ENCODE peak calls at places on chromosomes 13 and 19, in seven cellular contexts. C is uterus, H is brain microvascular endothelial cell, Z is body of pancreas, B is left ventricle myocardium inferior, R is RWPE2, P is Caco-2. L is an unnamed sample.

GRCh38 chr13:94708031-94708571 is 4.2 kb downstream of the SOX21 start:
- DNase-seq in C (no peak), H (no peak), Z (no peak), B (no peak), R (no peak), P (no peak), L (peak; percentile 88)

GRCh38 chr19:39126593-39127187 is 1.1 kb downstream of the PAK4 start:
- DNase-seq in C (no peak), H (no peak), Z (peak; percentile 89), B (no peak), R (no peak), P (peak; percentile 82), L (peak; percentile 74)

GRCh38 chr19:3176715-3177501 is 1.7 kb upstream of the S1PR4 start:
- DNase-seq in C (no peak), H (no peak), Z (no peak), B (no peak), R (peak; percentile 91), P (no peak), L (peak; percentile 59)

GRCh38 chr19:39474139-39474620 is 6.5 kb upstream of the TIMM50 start:
- DNase-seq in C (peak; percentile 49), H (peak; percentile 18), Z (peak; percentile 46), B (peak; percentile 58), R (no peak), P (peak; percentile 88), L (peak; percentile 95)

GRCh38 chr13:59458908-59459579 is 704.7 kb downstream of the DIAPH3 start:
- DNase-seq in C (peak; percentile 20), H (peak; percentile 79), Z (no peak), B (no peak), R (no peak), P (no peak), L (no peak)

GRCh38 chr13:41577437-41577836 is 120.1 kb downstream of the RGCC start:
- DNase-seq in C (no peak), H (no peak), Z (no peak), B (peak; percentile 36), R (no peak), P (no peak), L (no peak)

GRCh38 chr19:57473646-57474045 is 3.7 kb downstream of the ZNF772 start:
- DNase-seq in C (no peak), H (no peak), Z (no peak), B (no peak), R (no peak), P (no peak), L (no peak)

GRCh38 chr13:113630296-113630695 is 27.7 kb downstream of the ATP4B start:
- DNase-seq in C (no peak), H (no peak), Z (no peak), B (peak; percentile 0), R (peak; percentile 36), P (no peak), L (no peak)

GRCh38 chr19:55689366-55690108 is 14.5 kb downstream of the EPN1 start:
- DNase-seq in C (no peak), H (no peak), Z (no peak), B (peak; percentile 11), R (peak; percentile 52), P (no peak), L (peak; percentile 59)

GRCh38 chr13:47798906-47799305 is 202.2 kb downstream of the SUCLA2 start:
- DNase-seq in C (no peak), H (peak; percentile 24), Z (no peak), B (no peak), R (no peak), P (peak; percentile 14), L (peak; percentile 10)

GRCh38 chr13:98468929-98469328 is 108.0 kb downstream of the STK24 start:
- DNase-seq in C (no peak), H (no peak), Z (no peak), B (no peak), R (no peak), P (no peak), L (no peak)

GRCh38 chr13:32391101-32391620 is 36.8 kb downstream of the N4BP2L1 start:
- DNase-seq in C (no peak), H (no peak), Z (no peak), B (no peak), R (no peak), P (peak; percentile 26), L (peak; percentile 53)

GRCh38 chr13:46530084-46530935 is 22.7 kb upstream of the LRCH1 start:
- DNase-seq in C (no peak), H (no peak), Z (no peak), B (no peak), R (no peak), P (no peak), L (no peak)

DNA sequence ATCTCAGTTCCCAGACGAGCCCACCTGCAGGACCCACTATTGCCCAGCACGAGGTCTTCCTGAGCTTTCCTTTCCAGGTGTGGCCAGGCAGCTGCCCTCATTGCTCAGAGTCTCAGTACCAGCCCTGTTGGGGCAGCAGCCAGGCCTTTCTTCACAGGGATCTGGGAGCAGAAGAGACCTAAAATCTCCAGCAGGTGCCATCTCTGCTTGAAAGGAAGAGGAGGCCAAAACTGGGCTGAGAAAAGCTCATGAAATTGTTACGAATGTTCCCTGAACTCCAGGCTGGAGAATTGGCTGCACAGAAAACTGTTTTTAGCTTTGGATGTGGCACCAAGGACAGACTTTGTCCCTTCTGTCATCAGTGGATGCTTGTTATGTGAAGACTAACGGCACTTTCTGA is 8.7 kb upstream of the PEPD start:
- DNase-seq in C (no peak), H (no peak), Z (no peak), B (no peak), R (no peak), P (no peak), L (no peak)
- H3K27me3 ChIP-seq in C (no peaks in the 10 kb centered on the region), H (peaks cover 2% of the 10 kb centered on the region), Z (no peaks in the 10 kb centered on the region), B (peaks cover 88% of the 10 kb centered on the region), R (peaks cover 5% of the 10 kb centered on the region), P (peaks cover 4% of the 10 kb centered on the region), L (no peaks in the 10 kb centered on the region)

GRCh38 chr19:41799444-41800000 is 3.1 kb downstream of the CEACAM3 start:
- DNase-seq in C (no peak), H (no peak), Z (no peak), B (no peak), R (no peak), P (peak; percentile 30), L (no peak)
- H3K4me3 ChIP-seq in C (no peak overlapping the region), H (no peak overlapping the region), Z (no peak overlapping the region), B (no peak overlapping the region), R (no peak overlapping the region), P (no peak overlapping the region), L (no peak overlapping the region)

GRCh38 chr19:7998081-7998480 is 7.4 kb downstream of the ELAVL1 start:
- DNase-seq in C (no peak), H (peak; percentile 17), Z (no peak), B (no peak), R (no peak), P (no peak), L (peak; percentile 12)

GRCh38 chr19:7994923-7995682 is 10.3 kb downstream of the ELAVL1 start:
- DNase-seq in C (no peak), H (no peak), Z (no peak), B (no peak), R (no peak), P (no peak), L (no peak)

GRCh38 chr19:7994114-7994513 is 11.3 kb downstream of the ELAVL1 start:
- DNase-seq in C (no peak), H (no peak), Z (no peak), B (no peak), R (no peak), P (no peak), L (peak; percentile 78)

GRCh38 chr19:7993560-7993959 is 11.9 kb downstream of the ELAVL1 start:
- DNase-seq in C (no peak), H (no peak), Z (no peak), B (no peak), R (no peak), P (no peak), L (no peak)

GRCh38 chr19:7995756-7996155 is 9.7 kb downstream of the ELAVL1 start:
- DNase-seq in C (no peak), H (no peak), Z (no peak), B (no peak), R (no peak), P (no peak), L (no peak)
- H3K36me3 ChIP-seq in C (no peaks in the 10 kb centered on the region), H (peaks cover 9% of the 10 kb centered on the region), Z (no peaks in the 10 kb centered on the region), B (peaks cover 9% of the 10 kb centered on the region), R (peaks cover 21% of the 10 kb centered on the region), P (no peaks in the 10 kb centered on the region), L (peaks cover 13% of the 10 kb centered on the region)

GRCh38 chr19:1001538-1002166 is 1.4 kb downstream of the GRIN3B start:
- DNase-seq in C (no peak), H (no peak), Z (peak; percentile 49), B (no peak), R (no peak), P (peak; percentile 79), L (peak; percentile 98)

GRCh38 chr19:1003283-1003682 is 3.1 kb downstream of the GRIN3B start:
- DNase-seq in C (no peak), H (no peak), Z (no peak), B (no peak), R (no peak), P (no peak), L (no peak)

GRCh38 chr19:1004204-1004802 is 4.1 kb downstream of the GRIN3B start:
- DNase-seq in C (no peak), H (no peak), Z (no peak), B (no peak), R (no peak), P (no peak), L (peak; percentile 78)

GRCh38 chr19:1000591-1001537 is 645 bp downstream of the GRIN3B start:
- DNase-seq in C (no peak), H (no peak), Z (no peak), B (no peak), R (no peak), P (no peak), L (peak; percentile 94)

DNA sequence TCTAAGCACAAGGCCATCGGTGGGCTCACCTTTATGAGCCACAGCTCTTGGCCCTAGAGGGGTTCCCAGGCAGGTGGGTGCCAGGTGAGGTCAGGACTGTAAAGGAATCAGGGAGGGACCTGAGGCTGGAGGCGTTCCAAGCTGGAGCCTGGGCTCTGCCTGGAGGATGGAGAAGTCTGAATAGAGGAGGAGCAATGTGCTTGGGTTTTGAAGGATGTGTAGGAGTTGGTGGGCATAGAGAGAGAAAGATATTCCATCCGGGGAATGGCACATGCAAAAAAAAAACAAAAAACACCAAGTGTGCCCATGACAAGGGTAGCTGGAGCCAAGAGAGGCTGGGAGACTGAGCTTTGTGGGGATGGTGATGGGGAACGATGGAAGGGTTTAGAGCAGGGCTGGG is 2.4 kb downstream of the GRIN3B start:
- DNase-seq in C (no peak), H (no peak), Z (no peak), B (no peak), R (no peak), P (no peak), L (no peak)
- H3K27me3 ChIP-seq in C (peaks cover 38% of the 10 kb centered on the region), H (peaks cover 33% of the 10 kb centered on the region), Z (no peaks in the 10 kb centered on the region), B (peaks cover 61% of the 10 kb centered on the region), R (peaks cover 34% of the 10 kb centered on the region), P (peaks cover 2% of the 10 kb centered on the region), L (peaks cover 25% of the 10 kb centered on the region)

GRCh38 chr19:35041548-35042055 is at the start of gene HPN:
- DNase-seq in C (no peak), H (no peak), Z (peak; percentile 94), B (no peak), R (peak; percentile 47), P (peak; percentile 92), L (peak; percentile 99)
- H3K4me3 ChIP-seq in C (no peak within 1 kb of the TSS), H (no peak within 1 kb of the TSS), Z (peak within 1 kb of the TSS; percentile 9), B (peak within 1 kb of the TSS; percentile 50), R (no peak within 1 kb of the TSS), P (peak within 1 kb of the TSS; percentile 57), L (peak within 1 kb of the TSS; percentile 47)

L was measured in H7.